ENCODE peak calls at places on chromosome 3, in six cellular contexts. S is mucosa of descending colon, Z is IMR-90, Y is cardiac muscle cell, Q is neural progenitor cell, A is bronchial epithelial cell. V is an unnamed sample.

GRCh38 chr3:87228316-87228715 is 1.2 kb downstream of the CHMP2B start:
- DNase-seq in S (no peak), Z (peak), Y (no peak), Q (peak), A (peak), V (no peak)

GRCh38 chr3:195209836-195210551 is 61.0 kb downstream of the XXYLT1 start:
- DNase-seq in S (peak), Z (peak), Y (no peak), Q (no peak), A (no peak), V (peak)

GRCh38 chr3:113844622-113845222 is 6.1 kb downstream of the GRAMD1C start:
- DNase-seq in S (no peak), Z (peak), Y (peak), Q (peak), A (peak), V (no peak)

GRCh38 chr3:123409443-123410148 is 39.3 kb downstream of the ADCY5 start:
- DNase-seq in S (peak), Z (no peak), Y (no peak), Q (no peak), A (no peak), V (no peak)

GRCh38 chr3:150062492-150062891 is 91.8 kb upstream of the PFN2 start:
- DNase-seq in S (no peak), Z (peak), Y (no peak), Q (peak), A (peak), V (no peak)

GRCh38 chr3:137582484-137582883 is 181.6 kb upstream of the SOX14 start:
- DNase-seq in S (no peak), Z (no peak), Y (no peak), Q (peak), A (no peak), V (no peak)

GRCh38 chr3:128496602-128497304 is 3.8 kb upstream of the GATA2 start:
- DNase-seq in S (no peak), Z (no peak), Y (no peak), Q (peak), A (no peak), V (no peak)

GRCh38 chr3:69180869-69181591 is 58.6 kb upstream of the LMOD3 start:
- DNase-seq in S (peak), Z (no peak), Y (no peak), Q (no peak), A (no peak), V (no peak)

GRCh38 chr3:20077054-20077453 is 36.8 kb downstream of the KAT2B start:
- DNase-seq in S (no peak), Z (no peak), Y (no peak), Q (no peak), A (no peak), V (no peak)

GRCh38 chr3:12522721-12523120 is 22.6 kb downstream of the MKRN2OS start:
- DNase-seq in S (no peak), Z (no peak), Y (no peak), Q (no peak), A (no peak), V (peak)

GRCh38 chr3:194556086-194557056 is 69.6 kb upstream of the ATP13A3 start:
- DNase-seq in S (peak), Z (peak), Y (no peak), Q (no peak), A (no peak), V (no peak)

GRCh38 chr3:127424766-127425504 is 137.1 kb upstream of the PRR20G start:
- DNase-seq in S (no peak), Z (no peak), Y (no peak), Q (no peak), A (no peak), V (no peak)

GRCh38 chr3:188507244-188507720 is 353.3 kb downstream of the LPP start:
- DNase-seq in S (peak), Z (peak), Y (peak), Q (no peak), A (peak), V (no peak)

GRCh38 chr3:98555025-98555379 is 23.2 kb downstream of the GPR15 start:
- DNase-seq in S (no peak), Z (no peak), Y (no peak), Q (no peak), A (no peak), V (no peak)

GRCh38 chr3:154981201-154981600 is 98.9 kb upstream of the MME start:
- DNase-seq in S (no peak), Z (peak), Y (no peak), Q (no peak), A (peak), V (no peak)

GRCh38 chr3:15974647-15975046 is 176.9 kb upstream of the ANKRD28 start:
- DNase-seq in S (no peak), Z (no peak), Y (no peak), Q (peak), A (no peak), V (no peak)

GRCh38 chr3:35946857-35947514 is 307.7 kb downstream of the ARPP21 start:
- DNase-seq in S (peak), Z (no peak), Y (no peak), Q (no peak), A (no peak), V (no peak)

GRCh38 chr3:47455806-47456452 is 19.8 kb downstream of the SCAP start:
- DNase-seq in S (no peak), Z (no peak), Y (no peak), Q (no peak), A (peak), V (no peak)

GRCh38 chr3:126911162-126912026 is 71.5 kb upstream of the PLXNA1 start:
- DNase-seq in S (peak), Z (peak), Y (no peak), Q (no peak), A (peak), V (peak)

GRCh38 chr3:45635475-45636256 is 41.1 kb downstream of the LIMD1 start:
- DNase-seq in S (no peak), Z (peak), Y (no peak), Q (peak), A (peak), V (no peak)

DNA sequence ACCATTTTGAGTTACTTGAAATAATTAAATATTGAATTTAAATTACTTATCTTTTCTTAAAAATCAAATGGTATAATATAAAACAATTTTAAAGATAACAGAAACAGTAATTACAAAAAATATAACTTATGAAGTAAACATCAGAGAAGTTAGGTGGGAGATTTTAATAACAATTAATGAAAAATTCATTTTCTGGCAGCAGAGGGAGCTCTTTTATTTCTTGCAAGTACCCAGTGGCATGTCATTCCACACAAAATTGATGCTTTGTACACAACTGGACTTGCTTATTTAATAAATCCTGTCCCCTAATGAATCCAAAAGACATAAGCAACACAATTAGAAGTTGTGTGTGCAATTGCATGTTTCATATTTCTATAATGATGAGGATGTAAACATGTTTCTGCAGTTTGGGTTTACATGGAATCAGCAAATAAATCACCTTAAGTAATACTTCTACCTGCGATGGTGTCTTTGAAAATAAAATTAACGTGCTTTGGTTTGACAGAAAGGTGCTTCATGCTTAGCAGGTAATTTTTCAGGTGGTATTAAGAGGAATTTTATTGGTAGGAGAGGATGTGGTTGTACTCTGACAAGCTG is 861.3 kb downstream of the ZPLD1 start:
- DNase-seq in S (no peak), Z (peak), Y (peak), Q (peak), A (peak), V (no peak)
- TF ChIP-seq CTCF in S (no peak), Z (peak), Y (no peak), Q (peak), A (no peak), V (peak)

DNA sequence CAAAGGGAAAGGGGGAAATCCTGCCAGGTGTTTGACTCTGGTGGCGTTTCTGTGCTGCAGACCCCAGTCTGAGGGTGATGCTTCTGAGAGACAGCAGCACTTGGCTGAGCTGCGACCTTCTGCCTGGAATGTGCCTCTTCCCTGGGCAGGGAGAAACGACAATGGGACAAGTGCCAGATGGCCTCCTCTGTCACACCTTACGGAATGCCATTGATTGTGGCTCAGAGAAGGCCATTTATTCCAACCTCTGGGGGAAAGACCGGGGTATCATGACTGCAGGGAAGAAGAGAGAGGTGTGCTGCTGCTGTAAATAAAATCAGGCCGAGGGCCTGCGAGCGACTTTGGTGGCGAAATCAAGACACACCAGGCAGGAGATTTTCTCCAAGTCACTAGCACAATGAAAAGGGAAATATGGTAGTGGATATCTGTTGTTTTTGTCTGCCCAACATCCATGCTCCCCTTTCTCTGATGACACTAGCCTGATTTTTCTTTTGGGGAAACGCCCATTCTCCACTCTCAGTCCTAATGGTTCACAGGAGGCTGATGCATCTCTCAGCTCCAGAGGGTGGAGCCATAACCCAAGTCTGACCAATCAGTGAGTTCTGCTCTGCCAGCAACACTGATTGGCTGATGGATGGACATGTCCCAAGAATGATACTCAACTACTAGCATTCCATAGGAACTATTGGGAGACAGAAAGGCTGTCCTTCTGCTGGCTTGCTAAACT is 336.1 kb downstream of the FOXP1 start:
- DNase-seq in S (no peak), Z (peak), Y (peak), Q (peak), A (peak), V (peak)
- H3K4me3 ChIP-seq in S (no peak), Z (no peak), Y (no peak), Q (no peak), A (no peak), V (no peak)

GRCh38 chr3:25493786-25494185 is 65.7 kb downstream of the RARB start:
- DNase-seq in S (no peak), Z (peak), Y (no peak), Q (no peak), A (peak), V (no peak)

GRCh38 chr3:25495726-25496125 is 67.7 kb downstream of the RARB start:
- DNase-seq in S (no peak), Z (no peak), Y (no peak), Q (no peak), A (no peak), V (no peak)

GRCh38 chr3:25495304-25495703 is 67.2 kb downstream of the RARB start:
- DNase-seq in S (no peak), Z (no peak), Y (no peak), Q (no peak), A (no peak), V (no peak)

GRCh38 chr3:25489858-25490591 is 62.0 kb downstream of the RARB start:
- DNase-seq in S (no peak), Z (no peak), Y (no peak), Q (no peak), A (no peak), V (no peak)

GRCh38 chr3:25493246-25493645 is 65.2 kb downstream of the RARB start:
- DNase-seq in S (no peak), Z (no peak), Y (no peak), Q (no peak), A (no peak), V (no peak)
- TF ChIP-seq CTCF in S (no peak), Z (no peak), Y (no peak), Q (no peak), A (no peak), V (no peak)

DNA sequence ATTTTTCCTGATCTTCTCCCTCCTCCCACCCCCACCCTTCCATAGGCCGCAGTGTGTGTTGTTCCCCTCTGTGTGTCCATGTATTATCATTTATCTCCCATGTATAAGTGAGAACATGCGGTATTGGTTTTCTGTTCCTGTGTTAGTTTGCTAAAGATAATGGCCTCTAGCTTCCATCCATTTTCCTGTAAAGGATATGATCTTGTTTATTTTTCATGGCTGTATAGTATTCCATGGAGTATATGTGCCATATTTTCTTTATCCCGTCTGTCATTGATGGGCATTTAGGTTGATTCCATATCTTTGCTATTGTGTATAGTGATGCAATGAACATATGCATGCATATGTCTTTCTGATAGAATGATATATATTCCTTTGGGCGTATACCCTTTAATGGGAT is 173.3 kb upstream of the NAALADL2 start:
- DNase-seq in S (no peak), Z (no peak), Y (no peak), Q (no peak), A (no peak), V (no peak)
- H3K4me3 ChIP-seq in S (no peak), Z (no peak), Y (no peak), Q (no peak), A (no peak), V (no peak)

GRCh38 chr3:43009547-43009946 is 30.4 kb downstream of the GASK1A start:
- DNase-seq in S (no peak), Z (no peak), Y (no peak), Q (no peak), A (no peak), V (no peak)
- TF ChIP-seq CTCF in S (no peak), Z (no peak), Y (peak), Q (peak), A (no peak), V (peak)

DNA sequence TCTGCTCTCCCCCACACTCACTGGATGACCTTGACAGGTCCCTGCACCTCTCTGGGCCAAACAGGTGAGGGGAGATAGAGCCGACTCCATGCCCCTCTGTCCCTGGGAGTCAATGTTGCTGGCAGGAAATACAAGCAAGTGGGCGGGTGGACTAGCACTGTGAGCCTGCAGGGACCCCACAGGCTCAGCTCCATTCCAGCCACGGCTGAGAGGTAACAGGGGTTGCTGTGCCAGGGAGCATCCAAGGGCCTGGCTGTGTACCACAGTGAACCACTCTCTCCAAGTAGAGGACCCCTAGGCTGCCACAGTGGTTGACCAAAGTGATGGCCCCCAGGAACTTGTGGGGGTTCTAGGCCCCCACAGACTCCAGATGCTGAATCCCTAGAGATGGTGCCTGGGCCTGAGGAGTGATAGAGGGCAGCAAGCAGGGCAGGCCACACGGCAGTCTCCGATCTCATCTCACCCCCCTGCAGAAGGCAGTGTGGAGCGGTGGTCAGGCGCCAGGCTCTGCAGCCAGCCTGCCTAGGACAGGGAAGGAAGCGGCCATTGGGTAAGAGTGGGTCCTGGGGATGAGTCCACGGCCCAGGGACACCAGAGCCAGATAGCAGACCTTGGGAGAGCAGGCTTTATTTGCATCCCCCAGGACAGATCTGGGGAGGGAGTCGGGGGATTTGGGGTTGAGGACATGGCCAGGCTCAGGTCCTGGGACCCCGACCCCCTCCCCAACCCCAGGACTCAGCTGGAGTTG is 3.2 kb downstream of the TNNC1 start:
- DNase-seq in S (no peak), Z (no peak), Y (no peak), Q (no peak), A (no peak), V (no peak)
- H3K4me3 ChIP-seq in S (no peak), Z (no peak), Y (no peak), Q (no peak), A (no peak), V (peak)

GRCh38 chr3:5726618-5727017 is 539.1 kb downstream of the EDEM1 start:
- DNase-seq in S (no peak), Z (no peak), Y (no peak), Q (no peak), A (no peak), V (no peak)

GRCh38 chr3:5728085-5728484 is 540.6 kb downstream of the EDEM1 start:
- DNase-seq in S (no peak), Z (no peak), Y (no peak), Q (no peak), A (no peak), V (no peak)

GRCh38 chr3:5732081-5732480 is 544.6 kb downstream of the EDEM1 start:
- DNase-seq in S (no peak), Z (no peak), Y (no peak), Q (no peak), A (no peak), V (no peak)

GRCh38 chr3:5731100-5731499 is 543.6 kb downstream of the EDEM1 start:
- DNase-seq in S (peak), Z (no peak), Y (no peak), Q (no peak), A (no peak), V (no peak)

DNA sequence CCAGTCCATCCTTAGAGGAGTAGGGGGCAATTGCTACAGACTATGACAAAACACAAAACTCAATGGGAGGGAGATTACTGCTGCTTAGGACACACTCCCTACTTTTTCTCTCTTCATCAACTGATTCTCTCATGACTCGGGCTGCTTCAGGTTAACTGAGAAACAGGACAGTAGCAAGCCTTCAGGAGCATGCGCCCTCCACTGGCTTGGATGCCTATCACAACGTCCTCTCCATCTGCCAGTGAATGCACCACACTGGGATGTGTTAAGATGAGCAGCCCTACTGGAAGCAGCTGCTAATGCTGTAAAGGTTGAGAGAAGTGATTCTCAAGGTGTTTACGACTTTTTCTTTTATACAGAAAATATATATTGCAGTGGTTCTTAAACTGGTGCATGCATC is 542.3 kb downstream of the EDEM1 start:
- DNase-seq in S (no peak), Z (no peak), Y (no peak), Q (no peak), A (no peak), V (no peak)
- TF ChIP-seq CTCF in S (no peak), Z (no peak), Y (no peak), Q (no peak), A (no peak), V (no peak)

GRCh38 chr3:169969696-169970095 is 3.1 kb downstream of the SEC62 start:
- DNase-seq in S (no peak), Z (no peak), Y (no peak), Q (no peak), A (no peak), V (no peak)

GRCh38 chr3:169966951-169967915 is 626 bp downstream of the SEC62 start:
- DNase-seq in S (peak), Z (peak), Y (peak), Q (peak), A (peak), V (peak)

GRCh38 chr3:169966086-169966950 is at the start of gene SEC62:
- DNase-seq in S (peak), Z (peak), Y (peak), Q (peak), A (peak), V (peak)

GRCh38 chr3:169965562-169965961 is 1.0 kb upstream of the SEC62 start:
- DNase-seq in S (no peak), Z (no peak), Y (no peak), Q (no peak), A (no peak), V (no peak)

DNA sequence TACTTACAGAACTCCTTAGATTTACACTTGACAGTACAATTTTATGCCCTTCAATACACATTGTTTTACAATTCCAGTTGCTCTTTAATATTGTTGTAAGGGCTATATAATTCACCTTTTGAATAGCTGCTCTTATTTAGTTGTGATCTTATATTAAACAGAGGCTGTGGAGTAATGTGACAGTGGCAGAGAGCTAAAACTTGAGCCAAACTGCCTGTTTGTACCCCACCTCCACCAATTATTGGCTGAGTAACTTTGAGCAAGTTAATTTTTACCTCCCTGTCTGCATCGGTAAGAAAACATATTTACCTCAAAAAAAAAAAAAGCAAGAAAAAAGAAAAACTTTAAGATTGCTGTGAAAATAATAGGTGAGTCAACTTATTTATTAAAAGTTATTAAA is 1.6 kb downstream of the SEC62 start:
- DNase-seq in S (no peak), Z (no peak), Y (no peak), Q (no peak), A (no peak), V (no peak)
- H3K4me3 ChIP-seq in S (no peak), Z (peak), Y (peak), Q (peak), A (no peak), V (peak)

GRCh38 chr3:13614607-13615006 is 65.7 kb downstream of the FBLN2 start:
- DNase-seq in S (no peak), Z (no peak), Y (no peak), Q (no peak), A (no peak), V (no peak)

GRCh38 chr3:13613343-13614190 is 64.6 kb downstream of the FBLN2 start:
- DNase-seq in S (no peak), Z (no peak), Y (no peak), Q (no peak), A (no peak), V (no peak)

GRCh38 chr3:13616359-13616758 is 67.4 kb downstream of the FBLN2 start:
- DNase-seq in S (no peak), Z (peak), Y (no peak), Q (no peak), A (no peak), V (no peak)

GRCh38 chr3:13617097-13617738 is 68.3 kb downstream of the FBLN2 start:
- DNase-seq in S (no peak), Z (no peak), Y (no peak), Q (no peak), A (no peak), V (no peak)

GRCh38 chr3:13615019-13615528 is 66.1 kb downstream of the FBLN2 start:
- DNase-seq in S (no peak), Z (no peak), Y (no peak), Q (no peak), A (no peak), V (no peak)
- TF ChIP-seq CTCF in S (no peak), Z (no peak), Y (no peak), Q (no peak), A (no peak), V (no peak)

GRCh38 chr3:4501422-4501821 is 8.3 kb downstream of the ITPR1 start:
- DNase-seq in S (no peak), Z (no peak), Y (no peak), Q (no peak), A (no peak), V (no peak)
- H3K4me3 ChIP-seq in S (no peak), Z (no peak), Y (no peak), Q (no peak), A (no peak), V (no peak)

V was measured in left ventricle myocardium inferior.